ENCODE peak calls at places on chromosomes 13 and 19, in eight cellular contexts. P, D, H, L, I, W, R and O are unnamed samples.

GRCh38 chr13:39419866-39420265 is 183.1 kb downstream of the LHFPL6 start:
- DNase-seq in D (no peak), P (no peak), L (no peak), H (no peak), I (no peak), W (no peak), R (no peak), O (no peak)

GRCh38 chr13:106523566-106523965 is 11.9 kb downstream of the EFNB2 start:
- DNase-seq in L (no peak), R (no peak), H (no peak), I (no peak), W (no peak), D (no peak), P (no peak), O (peak)

GRCh38 chr19:2039959-2040646 is 10.9 kb downstream of the MKNK2 start:
- DNase-seq in I (no peak), D (no peak), L (peak), H (no peak), P (no peak), R (no peak), W (peak), O (no peak)

GRCh38 chr19:19121371-19121770 is 16.9 kb downstream of the TMEM161A start:
- DNase-seq in H (no peak), P (no peak), L (peak), R (no peak), I (no peak), D (no peak), W (no peak), O (no peak)

GRCh38 chr13:23724196-23724970 is 154.2 kb downstream of the TNFRSF19 start:
- DNase-seq in P (no peak), W (no peak), L (no peak), R (no peak), H (no peak), I (peak), D (no peak), O (no peak)

GRCh38 chr13:113853518-113854237 is 10.2 kb downstream of the GAS6 start:
- DNase-seq in R (no peak), H (peak), L (peak), D (no peak), W (no peak), P (no peak), I (no peak), O (peak)

GRCh38 chr19:38831142-38831605 is 420 bp downstream of the ECH1 start:
- DNase-seq in I (peak), W (peak), P (no peak), D (no peak), R (peak), H (peak), L (peak), O (peak)

GRCh38 chr13:77536358-77536757 is 852 bp downstream of the SCEL start:
- DNase-seq in L (no peak), W (no peak), H (no peak), D (no peak), R (no peak), P (no peak), I (no peak), O (no peak)

GRCh38 chr19:18895038-18895827 is 725 bp downstream of the CERS1 start:
- DNase-seq in P (no peak), I (peak), W (no peak), D (peak), H (peak), L (no peak), R (no peak), O (peak)

GRCh38 chr19:42303101-42303464 is 659 bp upstream of the PAFAH1B3 start:
- DNase-seq in D (no peak), P (no peak), I (no peak), R (no peak), L (peak), W (no peak), H (no peak), O (no peak)

GRCh38 chr19:32691952-32692726 is 518 bp downstream of the NUDT19 start:
- DNase-seq in H (peak), W (peak), L (peak), I (peak), R (no peak), D (peak), P (peak), O (no peak)

GRCh38 chr19:3163943-3164342 is 14.6 kb upstream of the S1PR4 start:
- DNase-seq in D (no peak), W (no peak), I (no peak), H (no peak), R (no peak), P (no peak), L (no peak), O (no peak)

GRCh38 chr19:35528218-35529038 is at the start of gene SBSN:
- DNase-seq in P (no peak), H (no peak), I (peak), L (no peak), W (no peak), D (no peak), R (peak), O (peak)

GRCh38 chr13:89486065-89486464 is 1814.9 kb downstream of the SLITRK5 start:
- DNase-seq in D (no peak), I (no peak), W (no peak), R (no peak), P (no peak), L (no peak), H (no peak), O (no peak)

DNA sequence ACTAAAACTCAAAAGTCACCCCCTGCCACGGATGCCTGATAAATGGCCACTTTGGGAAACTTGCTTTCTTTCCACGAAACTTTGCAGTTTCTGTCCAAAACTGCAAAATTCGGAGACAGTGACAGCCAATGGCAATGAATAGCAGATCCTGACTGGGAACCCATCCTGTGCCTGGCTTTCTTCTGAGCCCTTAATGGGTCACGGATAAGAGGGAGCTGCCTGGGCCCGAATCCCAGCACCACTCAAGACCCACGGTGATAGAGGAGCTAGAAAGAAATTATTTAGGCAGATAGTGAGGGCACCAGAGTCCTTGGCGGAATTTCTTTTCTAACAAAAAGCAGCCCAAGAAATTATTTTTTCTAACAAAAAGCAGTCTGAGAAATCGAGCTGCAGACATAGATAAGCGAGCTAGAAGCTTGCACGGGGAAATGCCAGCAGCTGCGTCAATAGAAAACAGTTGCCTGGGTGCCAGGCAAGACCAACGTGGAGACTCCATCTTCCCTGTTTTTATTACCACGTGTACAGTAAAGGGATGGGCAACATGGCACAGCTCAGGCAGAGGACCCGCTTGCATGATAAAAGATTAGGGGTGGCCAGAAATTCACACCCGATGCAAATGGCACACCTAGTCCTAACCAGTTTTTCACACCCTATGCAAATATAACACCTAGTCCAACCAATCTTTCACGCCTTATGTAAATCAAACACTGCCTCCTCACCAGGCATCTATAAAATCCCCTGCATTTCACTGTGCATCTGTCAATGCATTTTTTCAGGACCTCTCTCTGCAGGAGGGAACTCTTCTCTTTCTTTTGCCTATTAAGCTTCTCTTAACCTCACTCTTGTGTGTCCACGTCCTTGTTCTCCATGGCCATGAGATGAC is 7.1 kb upstream of the HSH2D start:
- DNase-seq in D (no peak), W (no peak), P (no peak), I (no peak), H (no peak), R (no peak), L (no peak), O (no peak)
- TF ChIP-seq CTCF in D (no peak), W (no peak), P (no peak), I (no peak), H (no peak), R (no peak), L (no peak), O (no peak)

GRCh38 chr13:27661017-27661416 is 39.3 kb downstream of the POLR1D start:
- DNase-seq in W (no peak), R (no peak), I (no peak), P (no peak), H (no peak), D (no peak), L (no peak), O (no peak)

GRCh38 chr13:27663947-27664346 is 42.3 kb downstream of the POLR1D start:
- DNase-seq in L (no peak), D (no peak), P (no peak), W (no peak), H (no peak), R (no peak), I (no peak), O (no peak)

GRCh38 chr13:27665333-27665732 is 43.6 kb downstream of the POLR1D start:
- DNase-seq in W (no peak), I (no peak), D (no peak), R (no peak), L (no peak), P (no peak), H (no peak), O (no peak)

GRCh38 chr13:27660511-27660910 is 38.8 kb downstream of the POLR1D start:
- DNase-seq in L (no peak), I (no peak), P (no peak), R (no peak), H (no peak), W (no peak), D (no peak), O (no peak)

GRCh38 chr13:27662738-27663470 is 41.2 kb downstream of the POLR1D start:
- DNase-seq in D (no peak), W (no peak), H (no peak), P (no peak), L (no peak), R (no peak), I (no peak), O (no peak)
- TF ChIP-seq CTCF in D (no peak), W (no peak), H (no peak), P (no peak), L (no peak), R (no peak), I (no peak), O (no peak)

GRCh38 chr13:31913459-31913858 is 118.1 kb upstream of the FRY start:
- DNase-seq in L (no peak), D (no peak), H (no peak), W (no peak), R (no peak), P (no peak), I (peak), O (no peak)
- TF ChIP-seq CTCF in L (no peak), D (no peak), H (no peak), W (no peak), R (peak), P (no peak), I (peak), O (no peak)

GRCh38 chr19:48752511-48753365 is at the start of gene FUT1:
- DNase-seq in I (no peak), D (peak), R (no peak), P (no peak), H (no peak), W (peak), L (no peak), O (peak)
- TF ChIP-seq CTCF in I (no peak), D (no peak), R (no peak), P (no peak), H (no peak), W (no peak), L (no peak), O (no peak)

DNA sequence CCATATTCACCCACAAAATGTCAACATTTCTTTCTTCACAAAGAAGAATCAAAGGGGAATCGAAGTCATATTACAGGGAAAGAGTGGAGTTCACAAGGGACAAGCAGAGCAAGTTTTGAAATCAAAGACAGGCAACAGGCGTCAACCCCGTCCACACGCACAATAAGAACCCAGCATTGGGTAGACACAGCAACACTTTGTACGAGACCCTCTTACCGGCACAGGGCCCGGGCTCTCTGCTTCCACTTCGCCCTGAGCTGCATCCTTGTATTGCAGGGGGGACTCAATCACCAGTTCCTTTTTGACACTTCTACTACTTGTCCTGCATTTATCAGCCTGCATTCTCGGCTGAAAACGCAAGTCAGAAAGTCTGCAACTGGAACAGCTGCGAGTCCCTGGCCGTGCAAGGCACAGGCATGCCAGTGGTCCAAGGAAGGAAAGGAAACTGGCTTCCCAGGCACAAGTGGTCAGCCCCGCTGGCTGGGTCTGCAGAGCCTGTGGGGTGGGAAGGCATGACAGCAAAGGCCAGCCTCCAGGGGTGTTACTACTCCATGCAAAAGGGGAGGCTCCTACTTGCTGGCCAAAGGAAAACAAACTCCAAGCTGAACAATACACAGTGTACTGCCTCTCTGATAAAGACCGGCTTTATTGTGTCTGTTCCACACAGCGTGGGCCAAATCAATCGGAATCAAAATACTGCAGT is at the start of gene DOCK9:
- DNase-seq in W (peak), R (no peak), P (no peak), L (peak), I (peak), D (no peak), H (no peak), O (peak)
- TF ChIP-seq CTCF in W (no peak), R (no peak), P (no peak), L (no peak), I (no peak), D (no peak), H (no peak), O (no peak)